ENCODE peak calls at places on chromosomes 13 and 19, in six cellular contexts. K is neuronal stem cell, D is trophoblast cell, R is H9, G is IMR-90, I is H1. F is an unnamed sample.

GRCh38 chr13:40504641-40505040 is 161.8 kb downstream of the FOXO1 start:
- DNase-seq in K (no peak), G (no peak), D (no peak), I (no peak), R (no peak), F (no peak)

GRCh38 chr13:97339019-97339988 is 94.7 kb upstream of the RAP2A start:
- DNase-seq in D (peak; percentile 55), R (no peak), K (no peak), G (peak; percentile 98), I (no peak), F (peak; percentile 67)

GRCh38 chr19:12331211-12331941 is 2.1 kb downstream of the ZNF563 start:
- DNase-seq in K (no peak), D (no peak), R (no peak), G (no peak), I (no peak), F (no peak)

GRCh38 chr13:37729876-37730275 is 131.3 kb upstream of the POSTN start:
- DNase-seq in I (no peak), G (no peak), R (no peak), D (no peak), K (no peak), F (no peak)

GRCh38 chr19:3358919-3359849 is 7.2 kb upstream of the NFIC start:
- DNase-seq in I (no peak), G (peak; percentile 51), D (no peak), K (no peak), R (no peak), F (peak; percentile 57)

GRCh38 chr13:66264976-66265375 is 965.2 kb downstream of the PCDH9 start:
- DNase-seq in K (no peak), G (peak; percentile 1), R (no peak), D (no peak), I (no peak), F (no peak)

GRCh38 chr13:30364876-30365275 is 57.4 kb upstream of the UBE2L5 start:
- DNase-seq in D (no peak), R (no peak), K (no peak), I (no peak), G (peak; percentile 48), F (peak; percentile 47)

GRCh38 chr13:34208326-34208725 is 390.4 kb downstream of the RFC3 start:
- DNase-seq in D (no peak), K (no peak), I (no peak), G (peak; percentile 21), R (no peak), F (peak; percentile 35)

GRCh38 chr19:32269831-32270230 is 75.6 kb upstream of the ZNF507 start:
- DNase-seq in R (no peak), K (no peak), G (no peak), D (no peak), I (no peak), F (no peak)

GRCh38 chr13:59304596-59304995 is 859.1 kb downstream of the DIAPH3 start:
- DNase-seq in I (no peak), R (no peak), G (no peak), K (no peak), D (no peak), F (no peak)

GRCh38 chr19:40091205-40092129 is 724 bp upstream of the ZNF780A start:
- DNase-seq in K (no peak), I (no peak), D (no peak), G (no peak), R (no peak), F (no peak)

GRCh38 chr13:50942630-50943311 is 33.2 kb downstream of the RNASEH2B start:
- DNase-seq in R (no peak), I (no peak), G (no peak), K (no peak), D (no peak), F (no peak)

GRCh38 chr13:105814219-105814901 is 721.1 kb downstream of the EFNB2 start:
- DNase-seq in G (no peak), R (no peak), K (no peak), D (peak; percentile 62), I (no peak), F (no peak)

GRCh38 chr13:64471916-64472315 is 2758.2 kb downstream of the PCDH9 start:
- DNase-seq in G (peak; percentile 60), K (no peak), I (no peak), D (no peak), R (no peak), F (peak; percentile 57)

GRCh38 chr13:65866138-65866537 is 1364.0 kb downstream of the PCDH9 start:
- DNase-seq in I (no peak), G (no peak), K (no peak), D (no peak), R (no peak), F (no peak)

GRCh38 chr13:28423010-28423409 is 71.9 kb downstream of the FLT1 start:
- DNase-seq in G (no peak), K (no peak), D (no peak), R (no peak), I (no peak), F (no peak)

GRCh38 chr19:28424662-28425430 is 788.1 kb downstream of the UQCRFS1 start:
- DNase-seq in K (no peak), I (no peak), D (no peak), G (no peak), R (no peak), F (no peak)

GRCh38 chr13:111080642-111081041 is 34.5 kb upstream of the ARHGEF7 start:
- DNase-seq in G (no peak), R (no peak), I (no peak), K (no peak), D (no peak), F (no peak)

GRCh38 chr19:30783936-30784335 is 411.8 kb downstream of the ZNF536 start:
- DNase-seq in K (no peak), R (no peak), D (no peak), I (no peak), G (no peak), F (no peak)

GRCh38 chr19:2320057-2320456 is 8.3 kb downstream of the LSM7 start:
- DNase-seq in K (no peak), D (no peak), R (no peak), G (no peak), I (no peak), F (no peak)

GRCh38 chr19:18392417-18392816 is 5.0 kb downstream of the LRRC25 start:
- DNase-seq in K (no peak), I (no peak), R (no peak), D (peak; percentile 19), G (no peak), F (no peak)

GRCh38 chr19:6414793-6415591 is 9.6 kb downstream of the KHSRP start:
- DNase-seq in K (no peak), G (no peak), R (no peak), D (no peak), I (no peak), F (no peak)

GRCh38 chr19:39327990-39328705 is 7.5 kb upstream of the LRFN1 start:
- DNase-seq in R (peak; percentile 83), K (peak; percentile 83), I (no peak), D (peak; percentile 69), G (peak; percentile 53), F (peak; percentile 65)

GRCh38 chr19:676007-676342 is 217 bp upstream of the FSTL3 start:
- DNase-seq in G (no peak), I (no peak), D (no peak), R (no peak), K (no peak), F (no peak)

GRCh38 chr19:676343-677105 is at the start of gene FSTL3:
- DNase-seq in K (no peak), D (peak; percentile 45), I (no peak), G (no peak), R (no peak), F (peak; percentile 27)

GRCh38 chr19:677601-678380 is 1.6 kb downstream of the FSTL3 start:
- DNase-seq in I (no peak), D (peak; percentile 70), G (no peak), R (no peak), K (no peak), F (peak; percentile 64)

GRCh38 chr19:678791-679388 is 2.7 kb downstream of the FSTL3 start:
- DNase-seq in K (no peak), G (no peak), I (no peak), R (no peak), D (no peak), F (peak; percentile 12)

GRCh38 chr19:677201-677600 is 1.0 kb downstream of the FSTL3 start:
- DNase-seq in G (peak; percentile 79), D (peak; percentile 71), K (no peak), R (no peak), I (no peak), F (peak; percentile 88)
- H3K14ac ChIP-seq in G (peak overlapping the region; percentile 78), D (no peak overlapping the region), K (no peak overlapping the region), R (no peak overlapping the region), I (no peak overlapping the region), F (no peak overlapping the region)

GRCh38 chr13:32314271-32314967 is 744 bp downstream of the ZAR1L start:
- DNase-seq in K (no peak), I (no peak), D (peak; percentile 62), G (no peak), R (no peak), F (no peak)

GRCh38 chr13:32316476-32316875 is 1.2 kb downstream of the BRCA2 start:
- DNase-seq in I (no peak), G (no peak), D (no peak), R (no peak), K (no peak), F (peak; percentile 13)

GRCh38 chr13:32316030-32316344 is 679 bp downstream of the BRCA2 start:
- DNase-seq in K (no peak), D (no peak), R (no peak), I (no peak), G (no peak), F (no peak)

GRCh38 chr13:32314968-32315254 is 252 bp downstream of the ZAR1L start:
- DNase-seq in D (no peak), R (no peak), G (peak; percentile 44), K (peak; percentile 8), I (no peak), F (peak; percentile 57)

GRCh38 chr13:32315255-32316029 is at the start of the genes BRCA2 and ZAR1L:
- DNase-seq in D (peak; percentile 95), K (peak; percentile 66), R (peak; percentile 87), I (peak; percentile 68), G (peak; percentile 87), F (peak; percentile 93)
- H2BK5ac ChIP-seq in D (peak within 1 kb of the TSS; percentile 92), K (no peak within 1 kb of the TSS), R (no peak within 1 kb of the TSS), I (peak within 1 kb of the TSS; percentile 87), G (peak within 1 kb of the TSS; percentile 93), F (no peak within 1 kb of the TSS)

DNA sequence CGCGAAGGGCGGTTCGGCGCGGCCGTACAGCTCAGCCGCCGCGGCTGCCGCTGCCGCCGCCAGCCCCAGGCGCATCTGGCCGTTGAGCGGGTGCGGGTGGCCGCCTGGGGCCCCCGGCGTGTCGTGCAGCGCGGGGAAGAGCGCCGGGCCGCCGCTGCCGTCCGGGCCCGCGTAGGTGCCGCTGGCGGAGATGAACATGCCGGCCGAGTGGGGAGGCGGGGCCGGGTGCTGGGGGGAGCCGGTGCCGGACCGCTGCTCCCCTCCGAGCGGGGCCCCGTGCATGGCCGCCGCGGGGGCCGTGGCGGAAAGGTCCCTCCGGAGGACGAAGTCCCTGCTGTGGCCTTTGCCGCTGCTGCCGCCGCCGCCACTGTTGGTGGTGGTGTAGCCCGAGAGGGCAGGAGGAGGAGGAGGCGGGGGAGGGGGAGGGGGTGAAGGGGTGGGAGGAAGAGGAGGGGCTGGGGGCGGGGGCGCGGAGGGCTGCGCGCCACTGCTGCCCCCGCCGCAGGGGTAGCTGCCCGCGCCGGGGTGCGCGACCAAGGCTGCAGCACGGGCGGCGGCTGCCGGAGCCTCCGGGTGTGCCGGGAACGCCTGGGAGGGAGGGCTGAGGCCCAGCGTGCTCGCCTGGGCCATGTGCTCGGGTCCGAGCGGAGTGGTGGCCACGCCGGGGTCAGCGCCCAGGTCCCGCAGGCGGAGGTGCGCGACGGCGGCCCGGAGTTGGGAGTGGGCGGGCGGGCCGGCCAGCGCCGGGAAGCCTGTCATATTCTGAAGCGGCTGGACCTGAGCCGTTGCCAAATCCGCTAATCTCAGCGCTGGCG is 599 bp downstream of the ZIC5 start:
- DNase-seq in G (no peak), K (no peak), I (no peak), R (peak; percentile 81), D (no peak), F (no peak)
- H2BK120ac ChIP-seq in G (no peak overlapping the region), K (peak overlapping the region; percentile 89), I (no peak overlapping the region), R (no peak overlapping the region), D (no peak overlapping the region), F (no peak overlapping the region)

GRCh38 chr19:45352471-45352870 is 11.9 kb downstream of the KLC3 start:
- DNase-seq in D (no peak), G (no peak), I (no peak), R (no peak), K (no peak), F (no peak)
- H3K14ac ChIP-seq in D (no peak overlapping the region), G (no peak overlapping the region), I (no peak overlapping the region), R (no peak overlapping the region), K (no peak overlapping the region), F (no peak overlapping the region)

F was measured in mesenchymal stem cell.